ENCODE peak calls at places on chromosomes 11 and 22, in six cellular contexts. Z is breast epithelium; U is colonic mucosa; L is CD4-positive, CD25-positive, alpha-beta regulatory T cell; Q is transverse colon; K is mucosa of descending colon. I is an unnamed sample.
A peak's percentile ranks its signal among the peaks of the same experiment; 100 is the strongest.

GRCh38 chr11:119339581-119340334 is 925 bp downstream of the C1QTNF5 start:
- DNase-seq in L (no peak), U (peak; percentile 71), Q (peak; percentile 68), Z (no peak), K (peak; percentile 72), I (peak; percentile 63)

GRCh38 chr22:29396126-29396525 is 7.8 kb upstream of the AP1B1 start:
- DNase-seq in Z (no peak), U (no peak), L (no peak), Q (no peak), K (no peak), I (no peak)

GRCh38 chr11:76684470-76684869 is 13.9 kb upstream of the LRRC32 start:
- DNase-seq in K (peak; percentile 26), Q (no peak), U (no peak), L (no peak), Z (no peak), I (no peak)

GRCh38 chr11:86719781-86720463 is 47.5 kb upstream of the ME3 start:
- DNase-seq in K (no peak), Z (no peak), L (no peak), Q (no peak), U (no peak), I (no peak)

GRCh38 chr11:72609045-72609444 is 65.2 kb downstream of the PDE2A start:
- DNase-seq in Q (no peak), L (no peak), K (no peak), Z (no peak), U (no peak), I (no peak)

GRCh38 chr22:49826603-49827306 is 918 bp downstream of the BRD1 start:
- DNase-seq in L (peak; percentile 47), Q (peak; percentile 47), U (peak; percentile 47), K (peak; percentile 66), Z (no peak), I (peak; percentile 38)

GRCh38 chr11:75762885-75763284 is 5.7 kb upstream of the DGAT2 start:
- DNase-seq in U (no peak), K (no peak), Q (no peak), L (no peak), Z (no peak), I (no peak)

GRCh38 chr11:94784884-94785283 is 16.7 kb downstream of the AMOTL1 start:
- DNase-seq in Q (no peak), U (no peak), K (no peak), Z (no peak), L (no peak), I (no peak)

GRCh38 chr22:42520663-42521546 is 1.3 kb upstream of the RRP7A start:
- DNase-seq in Z (no peak), U (no peak), L (no peak), Q (no peak), K (peak; percentile 25), I (no peak)

GRCh38 chr11:8870461-8871282 is 40.3 kb upstream of the AKIP1 start:
- DNase-seq in K (peak; percentile 81), Q (peak; percentile 81), L (no peak), Z (no peak), U (peak; percentile 81), I (peak; percentile 68)

GRCh38 chr11:77371646-77372045 is 70.2 kb upstream of the GDPD4 start:
- DNase-seq in K (no peak), Z (no peak), Q (no peak), U (no peak), L (no peak), I (no peak)

GRCh38 chr11:9250139-9250582 is 15.0 kb downstream of the DENND5A start:
- DNase-seq in Z (no peak), U (no peak), L (peak; percentile 17), K (no peak), Q (no peak), I (peak; percentile 20)

GRCh38 chr11:35144103-35144741 is 5.3 kb downstream of the CD44 start:
- DNase-seq in Q (peak; percentile 64), L (peak; percentile 68), K (peak; percentile 65), U (no peak), Z (no peak), I (peak; percentile 34)

GRCh38 chr11:133898770-133899115 is 53.4 kb upstream of the SPATA19 start:
- DNase-seq in K (no peak), L (no peak), Z (no peak), Q (no peak), U (no peak), I (no peak)

GRCh38 chr22:48423481-48423901 is 1404.2 kb downstream of the BRD1 start:
- DNase-seq in Q (no peak), L (no peak), K (no peak), Z (peak; percentile 12), U (no peak), I (no peak)

GRCh38 chr11:45833761-45834160 is 13.5 kb upstream of the CRY2 start:
- DNase-seq in L (no peak), Z (no peak), Q (no peak), K (no peak), U (no peak), I (no peak)

GRCh38 chr11:113398669-113399430 is 11.3 kb downstream of the ANKK1 start:
- DNase-seq in K (no peak), U (no peak), L (no peak), Q (no peak), Z (no peak), I (no peak)

GRCh38 chr11:102914238-102915043 is 39.7 kb upstream of the MMP12 start:
- DNase-seq in L (no peak), U (peak; percentile 36), Z (no peak), K (no peak), Q (peak; percentile 13), I (peak; percentile 53)

GRCh38 chr11:119306373-119306890 is 10.5 kb downstream of the MCAM start:
- DNase-seq in K (no peak), Z (no peak), Q (no peak), L (peak; percentile 49), U (no peak), I (no peak)

GRCh38 chr11:66315921-66316811 is 678 bp downstream of the CD248 start:
- DNase-seq in L (no peak), K (no peak), Z (no peak), U (no peak), Q (no peak), I (no peak)

GRCh38 chr22:21593406-21594232 is 26.1 kb downstream of the UBE2L3 start:
- DNase-seq in Z (no peak), L (no peak), Q (no peak), K (no peak), U (peak; percentile 40), I (peak; percentile 22)

GRCh38 chr22:19174106-19175025 is 4.2 kb downstream of the SLC25A1 start:
- DNase-seq in K (peak; percentile 59), U (no peak), Q (no peak), L (no peak), Z (no peak), I (no peak)

GRCh38 chr11:65609711-65610110 is 4.3 kb downstream of the MAP3K11 start:
- DNase-seq in L (no peak), Z (no peak), U (no peak), K (no peak), Q (no peak), I (peak; percentile 41)

GRCh38 chr11:43868852-43869567 is 11.6 kb upstream of the ALKBH3 start:
- DNase-seq in K (no peak), Q (no peak), U (no peak), Z (no peak), L (peak; percentile 40), I (peak; percentile 58)

DNA sequence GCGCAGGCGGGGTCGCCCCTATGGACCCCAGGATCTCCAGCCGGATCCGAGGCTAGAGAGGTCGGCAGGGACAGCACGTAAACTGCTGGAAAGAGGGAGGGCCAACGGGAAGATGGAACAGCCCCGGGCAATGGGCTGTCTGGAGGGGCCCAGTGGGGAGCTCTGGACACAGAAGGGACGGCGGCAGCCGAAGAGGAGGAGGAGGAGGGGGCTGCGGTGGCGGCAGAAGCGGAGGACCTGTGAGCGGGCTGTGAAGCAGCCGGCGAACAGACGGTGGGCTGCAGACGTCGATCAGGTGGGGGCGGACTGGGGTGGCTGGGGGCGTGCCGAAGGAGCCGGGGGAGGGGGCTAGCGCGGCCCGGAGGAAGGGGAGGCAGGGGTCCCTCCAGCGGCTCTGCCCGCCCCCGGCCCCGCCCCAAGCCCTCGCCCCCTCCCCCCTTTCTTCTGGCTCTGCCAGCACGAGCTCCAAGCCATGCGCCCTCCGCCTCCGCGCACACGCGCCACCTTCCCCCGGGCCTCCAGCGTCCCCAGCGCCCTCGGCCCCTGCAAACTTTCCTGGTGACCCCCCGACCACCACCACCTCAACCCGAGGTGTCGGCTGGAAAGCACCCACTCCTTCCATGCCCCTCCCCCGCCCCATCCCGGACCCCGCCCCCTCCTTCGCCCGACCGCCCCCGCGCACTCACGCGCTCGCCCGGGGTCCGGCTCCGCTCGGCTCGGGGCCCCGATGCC is 432 bp downstream of the TNKS1BP1 start:
- DNase-seq in Z (no peak), K (peak; percentile 80), U (peak; percentile 51), Q (peak; percentile 49), L (no peak), I (no peak)
- H3K4me1 ChIP-seq in Z (peaks cover 27% of the 10 kb centered on the region), K (peaks cover 50% of the 10 kb centered on the region), U (peaks cover 4% of the 10 kb centered on the region), Q (peaks cover 59% of the 10 kb centered on the region), L (peaks cover 19% of the 10 kb centered on the region), I (peaks cover 6% of the 10 kb centered on the region)

DNA sequence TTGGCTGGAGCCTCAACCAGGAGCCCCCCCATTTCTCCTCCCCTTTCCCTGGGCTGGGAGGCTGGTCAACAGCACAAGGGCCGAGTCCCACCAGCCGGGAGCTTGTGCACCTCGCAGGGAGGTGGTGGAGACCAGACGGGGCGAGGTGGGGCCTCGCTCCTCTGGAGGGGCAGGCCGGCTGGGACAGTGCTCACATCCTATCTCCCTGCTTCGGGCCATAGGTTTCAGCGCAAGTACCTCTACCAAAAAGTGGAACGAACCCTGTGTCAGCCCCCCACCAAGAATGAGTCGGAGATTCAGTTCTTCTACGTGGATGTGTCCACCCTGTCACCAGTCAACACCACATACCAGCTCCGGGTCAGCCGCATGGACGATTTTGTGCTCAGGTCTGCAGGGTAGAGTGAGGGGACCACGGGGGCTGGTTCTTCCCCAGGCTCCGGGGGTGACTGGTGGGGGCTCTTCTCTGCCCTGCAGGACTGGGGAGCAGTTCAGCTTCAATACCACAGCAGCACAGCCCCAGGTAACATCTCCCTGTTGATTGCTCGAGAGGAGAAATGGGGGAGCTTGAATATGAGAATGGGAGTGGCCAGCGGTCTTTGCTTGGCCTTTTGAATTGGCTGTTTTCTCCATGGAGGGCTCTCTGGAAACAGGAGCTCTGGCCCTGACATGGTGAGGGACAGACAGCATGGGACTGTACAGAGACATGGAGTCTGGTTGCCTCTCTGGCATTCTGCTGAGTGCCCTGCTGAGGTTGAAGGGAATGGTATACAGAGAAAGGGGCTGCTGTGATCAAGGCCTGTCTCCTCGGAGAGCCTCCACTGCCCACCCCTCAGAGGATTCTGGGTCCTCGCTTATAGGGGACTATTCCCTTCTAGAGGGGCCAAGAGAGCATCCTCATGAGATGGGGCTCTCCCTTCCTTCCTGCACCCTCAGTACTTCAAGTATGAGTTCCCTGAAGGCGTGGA is 3.3 kb downstream of the SIDT2 start:
- DNase-seq in U (peak; percentile 22), K (no peak), Q (no peak), Z (peak; percentile 37), L (no peak), I (no peak)
- H3K4me3 ChIP-seq in U (no peak overlapping the region), K (no peak overlapping the region), Q (no peak overlapping the region), Z (no peak overlapping the region), L (no peak overlapping the region), I (no peak overlapping the region)

GRCh38 chr11:19077965-19078364 is 17.4 kb upstream of the MRGPRX2 start:
- DNase-seq in Z (no peak), K (no peak), L (no peak), Q (no peak), U (peak; percentile 6), I (no peak)
- H3K4me1 ChIP-seq in Z (no peaks in the 10 kb centered on the region), K (peaks cover 6% of the 10 kb centered on the region), L (no peaks in the 10 kb centered on the region), Q (peaks cover 13% of the 10 kb centered on the region), U (no peaks in the 10 kb centered on the region), I (no peaks in the 10 kb centered on the region)

DNA sequence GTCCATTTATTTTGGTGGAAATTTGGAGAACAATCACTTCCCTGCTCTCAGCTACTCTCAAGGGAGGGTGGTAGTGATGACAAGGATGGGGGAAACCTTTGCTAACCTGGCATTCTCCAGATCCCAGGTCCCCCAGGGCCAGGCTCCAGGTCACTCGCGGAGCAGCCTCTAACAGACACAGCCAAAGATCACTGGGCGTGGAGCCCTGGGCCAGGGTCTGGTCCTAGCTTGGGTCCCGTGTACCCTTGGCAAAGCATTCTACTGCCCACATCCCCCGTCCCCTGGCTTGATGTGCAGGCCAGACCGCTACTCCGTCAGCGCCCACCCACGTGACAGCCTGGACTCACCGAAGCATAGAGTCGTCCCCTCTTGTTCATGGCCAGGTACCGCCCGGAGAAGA is 3.2 kb downstream of the FGF3 start:
- DNase-seq in Z (no peak), K (no peak), Q (no peak), U (no peak), L (no peak), I (no peak)
- H3K4me3 ChIP-seq in Z (no peak overlapping the region), K (no peak overlapping the region), Q (no peak overlapping the region), U (no peak overlapping the region), L (no peak overlapping the region), I (no peak overlapping the region)

I was measured in small intestine.